ENCODE peak calls at places on chromosomes 7 and 10, in six cellular contexts. O is kidney epithelial cell, Z is heart right ventricle, B is IMR-90, Y is tibial artery, P is HFFc6. E is an unnamed sample.

GRCh38 chr7:105721571-105722104 is 140.3 kb upstream of the EFCAB10 start:
- DNase-seq in O (no peak), Z (no peak), B (no peak), Y (no peak), P (no peak), E (no peak)

GRCh38 chr10:4867520-4868356 is 41.7 kb downstream of the AKR1E2 start:
- DNase-seq in O (no peak), Z (no peak), B (peak; percentile 8), Y (no peak), P (no peak), E (no peak)

GRCh38 chr10:24394479-24395190 is 185.7 kb downstream of the KIAA1217 start:
- DNase-seq in O (no peak), Z (no peak), B (no peak), Y (no peak), P (no peak), E (no peak)

GRCh38 chr10:69958232-69958902 is 94.3 kb upstream of the MACROH2A2 start:
- DNase-seq in O (peak; percentile 16), Z (no peak), B (peak; percentile 53), Y (no peak), P (peak; percentile 46), E (peak; percentile 48)

GRCh38 chr10:98030093-98030821 is at the start of gene CRTAC1:
- DNase-seq in O (no peak), Z (peak; percentile 64), B (no peak), Y (peak; percentile 60), P (no peak), E (no peak)

GRCh38 chr7:7719235-7719634 is 828 bp upstream of the RPA3 start:
- DNase-seq in O (peak; percentile 93), Z (no peak), B (peak; percentile 99), Y (no peak), P (peak; percentile 55), E (no peak)

GRCh38 chr7:139783647-139784385 is 6.0 kb upstream of the HIPK2 start:
- DNase-seq in O (no peak), Z (no peak), B (no peak), Y (no peak), P (no peak), E (no peak)

GRCh38 chr7:495761-496321 is 23.8 kb downstream of the PDGFA start:
- DNase-seq in O (no peak), Z (peak; percentile 6), B (no peak), Y (no peak), P (no peak), E (no peak)

GRCh38 chr10:35208536-35208935 is 81.9 kb downstream of the CREM start:
- DNase-seq in O (no peak), Z (no peak), B (no peak), Y (no peak), P (no peak), E (no peak)

GRCh38 chr7:129925416-129926002 is 27.3 kb downstream of the UBE2H start:
- DNase-seq in O (no peak), Z (no peak), B (peak; percentile 62), Y (no peak), P (peak; percentile 35), E (no peak)

GRCh38 chr7:35285799-35286198 is 31.9 kb upstream of the TBX20 start:
- DNase-seq in O (no peak), Z (no peak), B (no peak), Y (no peak), P (no peak), E (no peak)

GRCh38 chr10:130254168-130255061 is 118.2 kb downstream of the GLRX3 start:
- DNase-seq in O (no peak), Z (no peak), B (no peak), Y (no peak), P (peak; percentile 18), E (no peak)

GRCh38 chr10:3264178-3264867 is 91.7 kb upstream of the PITRM1 start:
- DNase-seq in O (no peak), Z (no peak), B (no peak), Y (no peak), P (no peak), E (no peak)
- TF ChIP-seq CTCF in O (no peak), Z (no peak), B (no peak), Y (no peak), P (no peak), E (no peak)

DNA sequence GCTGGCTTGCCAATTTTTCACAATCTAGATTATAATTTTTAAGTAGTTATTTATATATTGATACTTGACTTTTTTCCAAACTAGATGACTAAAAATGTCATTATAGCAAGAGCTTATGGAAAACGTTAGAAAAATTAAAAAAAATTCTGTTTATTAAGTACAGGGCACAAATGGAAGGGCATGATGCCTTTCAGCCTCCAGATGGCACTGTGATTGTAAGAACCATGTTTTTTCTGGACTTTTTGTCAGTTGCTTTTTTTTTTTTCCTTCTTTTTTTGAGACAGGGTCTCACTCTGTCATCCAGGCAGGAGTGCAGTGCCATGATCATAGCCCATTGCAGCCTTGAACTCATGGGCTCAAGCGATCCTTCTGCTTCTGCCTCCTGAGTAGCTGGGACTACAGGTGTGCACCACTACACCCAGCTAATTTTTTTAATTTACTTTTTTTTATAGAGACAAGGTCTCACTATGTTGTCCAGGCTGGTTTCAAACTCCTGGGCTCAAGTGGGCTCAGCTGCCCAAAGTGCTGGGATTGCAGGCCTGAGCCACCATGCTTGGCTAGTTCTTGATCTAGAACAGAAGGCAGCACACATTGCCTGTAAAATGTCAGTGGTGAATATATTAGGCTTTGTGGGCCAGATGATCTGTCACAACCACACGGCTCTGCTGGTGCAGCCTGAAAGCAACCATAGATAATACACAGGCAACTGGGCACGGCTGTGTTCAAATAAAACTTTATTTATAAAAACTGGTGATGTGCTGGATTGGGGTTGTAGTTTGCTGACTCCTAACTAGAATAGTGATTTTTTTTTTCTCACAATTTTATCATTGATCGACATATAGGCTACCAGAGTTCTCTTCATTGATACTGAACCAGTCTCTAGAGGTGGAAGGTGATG is 27.4 kb downstream of the UCMA start:
- DNase-seq in O (no peak), Z (no peak), B (peak; percentile 61), Y (no peak), P (peak; percentile 29), E (no peak)
- TF ChIP-seq CTCF in O (peak; percentile 53), Z (peak; percentile 52), B (peak; percentile 63), Y (no peak), P (peak; percentile 83), E (peak; percentile 26)

DNA sequence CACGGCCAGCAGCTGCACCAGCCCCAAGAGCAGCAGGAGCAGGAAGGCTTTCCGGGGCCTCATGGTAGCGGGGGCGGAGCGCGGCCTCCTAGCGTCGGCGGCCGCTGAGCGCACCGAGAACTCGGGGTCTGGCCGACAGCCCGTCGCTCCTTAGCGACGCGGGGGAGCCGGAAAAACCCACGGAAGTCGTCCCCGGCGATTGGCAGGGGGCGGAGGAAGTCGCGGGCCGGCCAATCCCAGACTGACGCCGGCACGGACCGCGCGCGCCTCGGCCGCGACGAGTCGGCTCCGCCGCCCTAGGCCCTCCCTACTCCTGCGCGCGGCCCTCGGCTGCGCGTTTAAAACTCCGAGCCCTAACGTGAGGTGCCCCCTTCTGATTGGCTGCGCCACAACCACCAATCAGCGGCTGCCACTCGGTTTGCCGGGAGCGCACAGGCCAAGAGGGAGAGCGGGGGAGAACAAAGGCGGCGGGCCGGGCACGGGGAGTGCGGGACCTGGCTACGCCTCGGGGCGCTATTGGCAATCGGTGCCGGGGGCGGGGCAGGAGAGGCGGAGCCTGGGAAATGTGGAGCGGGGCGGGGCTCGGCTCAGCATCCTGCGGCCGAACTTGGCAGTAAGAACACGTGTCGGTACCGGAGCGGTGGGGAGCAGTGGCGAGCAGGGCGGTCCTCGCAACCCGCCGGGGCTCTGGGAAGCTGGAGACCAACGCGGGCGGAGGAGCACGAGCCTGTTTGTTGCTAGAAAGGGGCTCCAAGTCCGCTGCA is at the start of gene PDIA4:
- DNase-seq in O (peak; percentile 91), Z (peak; percentile 100), B (peak; percentile 99), Y (peak; percentile 99), P (peak; percentile 99), E (peak; percentile 99)
- TF ChIP-seq CTCF in O (no peak), Z (peak; percentile 47), B (peak; percentile 34), Y (peak; percentile 26), P (peak; percentile 46), E (peak; percentile 29)

DNA sequence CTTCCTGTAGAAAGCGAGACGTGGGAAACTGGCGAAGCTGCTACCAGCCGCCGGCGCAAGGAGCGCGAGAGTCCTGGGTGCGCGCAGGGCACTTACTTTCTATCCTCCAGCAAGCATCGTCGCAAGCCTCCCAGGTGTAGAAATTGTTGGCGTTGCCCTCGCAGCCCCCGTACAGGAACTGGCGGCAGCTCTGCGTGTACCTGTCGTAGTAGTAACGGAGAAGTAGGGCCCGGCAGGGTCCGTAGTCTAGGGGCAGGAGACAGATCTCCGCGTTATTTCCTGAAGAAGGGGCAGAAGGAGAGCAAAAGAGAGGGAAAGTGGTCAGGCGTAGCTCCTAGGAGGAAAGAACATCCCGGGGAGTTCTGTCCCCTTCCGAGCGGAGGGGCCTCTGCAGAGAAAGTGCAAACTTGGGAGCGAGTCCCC is 501 bp downstream of the TFPI2 start:
- DNase-seq in O (no peak), Z (peak; percentile 17), B (peak; percentile 63), Y (peak; percentile 23), P (no peak), E (no peak)
- TF ChIP-seq CTCF in O (peak; percentile 5), Z (no peak), B (no peak), Y (no peak), P (no peak), E (no peak)

GRCh38 chr7:158355456-158356065 is 232.1 kb downstream of the PTPRN2 start:
- DNase-seq in O (no peak), Z (no peak), B (no peak), Y (no peak), P (no peak), E (no peak)
- TF ChIP-seq CTCF in O (no peak), Z (no peak), B (no peak), Y (no peak), P (peak; percentile 64), E (no peak)